ENCODE peak calls at places on chromosomes 16 and 17, in four cellular contexts. One of them, this sample, is unnamed.

GRCh38 chr17:9512323-9513168 is 63.1 kb downstream of the STX8 start:
- DNase-seq in glutamatergic neuron: no peak
- DNase-seq in HTR-8/SVneo: no peak
- DNase-seq in psoas muscle: no peak
- DNase-seq in this sample: no peak

GRCh38 chr17:41082565-41083136 is 1.3 kb upstream of the KRTAP4-7 start:
- DNase-seq in glutamatergic neuron: no peak
- DNase-seq in HTR-8/SVneo: peak; percentile 40
- DNase-seq in psoas muscle: no peak
- DNase-seq in this sample: no peak

GRCh38 chr17:29663155-29663554 is 40.4 kb upstream of the CORO6 start:
- DNase-seq in glutamatergic neuron: no peak
- DNase-seq in HTR-8/SVneo: no peak
- DNase-seq in psoas muscle: no peak
- DNase-seq in this sample: no peak

GRCh38 chr17:32943647-32944191 is 15.8 kb downstream of the TMEM98 start:
- DNase-seq in glutamatergic neuron: no peak
- DNase-seq in HTR-8/SVneo: no peak
- DNase-seq in psoas muscle: no peak
- DNase-seq in this sample: peak; percentile 39

GRCh38 chr16:12794486-12795399 is 8.9 kb downstream of the CPPED1 start:
- DNase-seq in glutamatergic neuron: no peak
- DNase-seq in HTR-8/SVneo: no peak
- DNase-seq in psoas muscle: no peak
- DNase-seq in this sample: peak; percentile 90

GRCh38 chr17:16976686-16977550 is 5.0 kb upstream of the TNFRSF13B start:
- DNase-seq in glutamatergic neuron: no peak
- DNase-seq in HTR-8/SVneo: no peak
- DNase-seq in psoas muscle: no peak
- DNase-seq in this sample: no peak

GRCh38 chr17:27552467-27552779 is 78.6 kb upstream of the LGALS9 start:
- DNase-seq in glutamatergic neuron: no peak
- DNase-seq in HTR-8/SVneo: peak; percentile 69
- DNase-seq in psoas muscle: no peak
- DNase-seq in this sample: no peak

GRCh38 chr17:50559674-50560184 is 786 bp upstream of the CACNA1G start:
- DNase-seq in glutamatergic neuron: peak; percentile 51
- DNase-seq in HTR-8/SVneo: peak; percentile 65
- DNase-seq in psoas muscle: no peak
- DNase-seq in this sample: no peak

GRCh38 chr17:36814958-36815357 is 122.3 kb upstream of the LHX1 start:
- DNase-seq in glutamatergic neuron: no peak
- DNase-seq in HTR-8/SVneo: no peak
- DNase-seq in psoas muscle: no peak
- DNase-seq in this sample: no peak

This sample was measured in right cardiac atrium.